ENCODE peak calls at places on chromosomes 6 and 20, in five cellular contexts. T, Q, L, R and M are unnamed samples.

GRCh38 chr6:105993769-105994521 is 92.2 kb upstream of the PRDM1 start:
- DNase-seq in T (peak; percentile 44), Q (peak; percentile 65), L (no peak), R (no peak), M (no peak)

GRCh38 chr20:50586531-50587232 is 76.5 kb downstream of the PTPN1 start:
- DNase-seq in T (no peak), Q (no peak), L (no peak), R (no peak), M (no peak)

GRCh38 chr20:45485388-45485787 is 15.8 kb downstream of the WFDC2 start:
- DNase-seq in T (no peak), Q (no peak), L (no peak), R (no peak), M (no peak)

GRCh38 chr6:33837971-33838665 is 34.3 kb upstream of the MLN start:
- DNase-seq in T (peak; percentile 49), Q (no peak), L (no peak), R (no peak), M (no peak)

GRCh38 chr20:1185781-1186334 is 1.1 kb upstream of the TMEM74B start:
- DNase-seq in T (peak; percentile 70), Q (peak; percentile 84), L (peak; percentile 71), R (peak; percentile 63), M (no peak)

GRCh38 chr6:100664274-100665040 is 199.7 kb upstream of the SIM1 start:
- DNase-seq in T (no peak), Q (no peak), L (peak; percentile 19), R (no peak), M (no peak)

GRCh38 chr6:108541843-108542795 is 18.6 kb upstream of the FOXO3 start:
- DNase-seq in T (peak; percentile 72), Q (peak; percentile 72), L (peak; percentile 64), R (peak; percentile 51), M (no peak)

GRCh38 chr6:148508401-148509151 is 165.9 kb downstream of the SASH1 start:
- DNase-seq in T (no peak), Q (no peak), L (no peak), R (no peak), M (no peak)

GRCh38 chr6:157030756-157031155 is 253.6 kb downstream of the ARID1B start:
- DNase-seq in T (no peak), Q (no peak), L (no peak), R (no peak), M (no peak)

GRCh38 chr6:692858-693736 is at the start of gene EXOC2:
- DNase-seq in T (peak; percentile 90), Q (peak; percentile 92), L (peak; percentile 93), R (peak; percentile 78), M (peak; percentile 16)
- TF ChIP-seq ATF2 in T (no peak), Q (no peak), L (no peak), R (peak; percentile 79), M (no peak)

GRCh38 chr6:52877786-52878185 is 31.7 kb downstream of the GSTA3 start:
- DNase-seq in T (no peak), Q (no peak), L (no peak), R (no peak), M (no peak)
- TF ChIP-seq ATF2 in T (no peak), Q (no peak), L (no peak), R (no peak), M (no peak)

GRCh38 chr20:62818592-62819493 is 2.0 kb downstream of the COL9A3 start:
- DNase-seq in T (no peak), Q (no peak), L (no peak), R (peak; percentile 96), M (no peak)
- TF ChIP-seq ATF2 in T (no peak), Q (no peak), L (no peak), R (peak; percentile 46), M (no peak)

GRCh38 chr6:151675746-151676459 is 131.6 kb upstream of the ESR1 start:
- DNase-seq in T (peak; percentile 70), Q (peak; percentile 77), L (peak; percentile 84), R (peak; percentile 64), M (peak; percentile 11)
- TF ChIP-seq ATF2 in T (no peak), Q (no peak), L (no peak), R (no peak), M (no peak)

DNA sequence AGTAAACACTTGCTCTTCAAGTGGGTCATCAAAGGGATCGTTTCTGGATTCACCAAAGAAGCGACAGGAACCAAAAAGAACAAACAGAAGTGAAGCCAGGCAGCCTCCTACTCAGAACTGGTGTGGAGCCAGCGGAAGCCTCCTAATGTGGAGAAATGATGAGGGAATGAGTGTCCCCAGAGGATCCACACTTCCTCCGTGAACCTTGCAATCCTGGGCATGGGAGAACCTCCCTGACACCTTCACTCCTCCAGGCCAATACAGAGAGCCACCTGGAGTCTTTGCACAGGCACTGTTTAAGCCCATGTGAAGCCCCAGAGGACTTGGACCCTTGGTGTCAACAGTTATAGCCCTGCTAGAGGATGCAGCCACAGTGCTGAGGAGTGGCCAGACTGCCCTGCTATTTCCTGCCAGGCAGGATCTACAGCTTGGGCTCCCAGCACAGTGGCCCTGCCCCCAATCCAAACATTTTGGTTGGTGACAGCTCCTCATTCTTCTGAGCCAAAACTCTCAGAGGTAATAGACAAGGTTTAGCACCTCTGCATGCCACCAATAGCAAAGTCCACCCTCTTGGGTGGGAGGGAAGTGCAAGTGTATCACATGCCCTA is 23.2 kb upstream of the SERINC1 start:
- DNase-seq in T (no peak), Q (no peak), L (no peak), R (no peak), M (no peak)
- TF ChIP-seq ATF2 in T (no peak), Q (no peak), L (no peak), R (no peak), M (no peak)

GRCh38 chr6:36546958-36547645 is at the start of gene STK38:
- DNase-seq in T (peak; percentile 94), Q (peak; percentile 94), L (peak; percentile 100), R (peak; percentile 84), M (peak; percentile 71)
- TF ChIP-seq ATF2 in T (no peak), Q (no peak), L (no peak), R (no peak), M (no peak)

GRCh38 chr6:158158748-158159147 is 9.3 kb downstream of the SERAC1 start:
- DNase-seq in T (no peak), Q (no peak), L (no peak), R (no peak), M (no peak)
- TF ChIP-seq ATF2 in T (no peak), Q (no peak), L (no peak), R (no peak), M (no peak)